ENCODE peak calls at places on chromosomes 5 and 9, in seven cellular contexts. U, W, H, Q, K, A and B are unnamed samples.

GRCh38 chr5:154394328-154394727 is 51.5 kb upstream of the SAP30L start:
- DNase-seq in U (no peak), W (peak; percentile 77), H (no peak), Q (peak; percentile 98), K (no peak), A (no peak), B (no peak)

GRCh38 chr5:75023368-75024159 is 28.8 kb downstream of the GCNT4 start:
- DNase-seq in U (no peak), W (no peak), H (no peak), Q (no peak), K (no peak), A (no peak), B (no peak)

GRCh38 chr9:112547712-112548440 is 61.2 kb downstream of the KIAA1958 start:
- DNase-seq in U (no peak), W (no peak), H (no peak), Q (no peak), K (no peak), A (no peak), B (no peak)

GRCh38 chr9:132245465-132245864 is 83.6 kb downstream of the NTNG2 start:
- DNase-seq in U (no peak), W (no peak), H (no peak), Q (no peak), K (no peak), A (no peak), B (no peak)

GRCh38 chr9:131740898-131741297 is 1.0 kb upstream of the RAPGEF1 start:
- DNase-seq in U (no peak), W (no peak), H (no peak), Q (no peak), K (no peak), A (no peak), B (no peak)

GRCh38 chr9:36833954-36834353 is 200.1 kb downstream of the PAX5 start:
- DNase-seq in U (peak; percentile 41), W (no peak), H (no peak), Q (no peak), K (no peak), A (no peak), B (no peak)

GRCh38 chr5:157926953-157927352 is 68.0 kb upstream of the CLINT1 start:
- DNase-seq in U (no peak), W (no peak), H (no peak), Q (no peak), K (no peak), A (no peak), B (no peak)

GRCh38 chr5:10724799-10725507 is 36.1 kb downstream of the DAP start:
- DNase-seq in U (no peak), W (peak; percentile 34), H (no peak), Q (peak; percentile 82), K (peak; percentile 88), A (no peak), B (no peak)

GRCh38 chr9:37034320-37034937 is 361 bp upstream of the PAX5 start:
- DNase-seq in U (no peak), W (peak; percentile 39), H (no peak), Q (no peak), K (no peak), A (no peak), B (no peak)

GRCh38 chr5:72509401-72509800 is 2.2 kb upstream of the ZNF366 start:
- DNase-seq in U (no peak), W (no peak), H (no peak), Q (no peak), K (no peak), A (no peak), B (no peak)

GRCh38 chr5:97534166-97534565 is 351.1 kb upstream of the RIOK2 start:
- DNase-seq in U (no peak), W (peak; percentile 34), H (no peak), Q (peak; percentile 87), K (peak; percentile 85), A (no peak), B (no peak)

GRCh38 chr9:3735251-3735650 is 209.4 kb upstream of the RFX3 start:
- DNase-seq in U (no peak), W (no peak), H (no peak), Q (no peak), K (no peak), A (no peak), B (no peak)

GRCh38 chr5:123875444-123876264 is 363.7 kb downstream of the CSNK1G3 start:
- DNase-seq in U (no peak), W (peak; percentile 35), H (no peak), Q (no peak), K (no peak), A (no peak), B (no peak)